ENCODE peak calls at places on chromosome 1, in nine cellular contexts. One of them, this sample, is unnamed.

GRCh38 chr1:213055087-213055591 is 4.1 kb downstream of the RPS6KC1 start:
- DNase-seq in anterior cingulate cortex: no peak
- DNase-seq in GM19239: no peak
- DNase-seq in HFFc6: no peak
- DNase-seq in hippocampal formation: no peak
- DNase-seq in NCI-H1092: no peak
- DNase-seq in tibial artery: no peak
- DNase-seq in brain microvascular endothelial cell: no peak
- DNase-seq in pancreas: no peak
- DNase-seq in this sample: peak; percentile 71

GRCh38 chr1:180380259-180381183 is 121.9 kb downstream of the ACBD6 start:
- DNase-seq in brain microvascular endothelial cell: no peak
- DNase-seq in pancreas: no peak
- DNase-seq in NCI-H1092: no peak
- DNase-seq in anterior cingulate cortex: no peak
- DNase-seq in hippocampal formation: no peak
- DNase-seq in tibial artery: no peak
- DNase-seq in GM19239: no peak
- DNase-seq in HFFc6: no peak
- DNase-seq in this sample: no peak

GRCh38 chr1:20994176-20994575 is 182.5 kb downstream of the EIF4G3 start:
- DNase-seq in pancreas: no peak
- DNase-seq in HFFc6: no peak
- DNase-seq in tibial artery: no peak
- DNase-seq in anterior cingulate cortex: no peak
- DNase-seq in brain microvascular endothelial cell: no peak
- DNase-seq in GM19239: no peak
- DNase-seq in hippocampal formation: no peak
- DNase-seq in NCI-H1092: no peak
- DNase-seq in this sample: no peak

GRCh38 chr1:51615780-51616291 is 1.1 kb upstream of the OSBPL9 start:
- DNase-seq in HFFc6: no peak
- DNase-seq in pancreas: no peak
- DNase-seq in hippocampal formation: no peak
- DNase-seq in tibial artery: no peak
- DNase-seq in NCI-H1092: no peak
- DNase-seq in brain microvascular endothelial cell: no peak
- DNase-seq in GM19239: no peak
- DNase-seq in anterior cingulate cortex: no peak
- DNase-seq in this sample: no peak

GRCh38 chr1:40014812-40015594 is 25.5 kb upstream of the CAP1 start:
- DNase-seq in NCI-H1092: no peak
- DNase-seq in pancreas: no peak
- DNase-seq in brain microvascular endothelial cell: peak; percentile 89
- DNase-seq in hippocampal formation: no peak
- DNase-seq in tibial artery: no peak
- DNase-seq in anterior cingulate cortex: no peak
- DNase-seq in HFFc6: peak; percentile 91
- DNase-seq in GM19239: no peak
- DNase-seq in this sample: no peak

GRCh38 chr1:206463137-206463536 is 7.1 kb upstream of the IKBKE start:
- DNase-seq in brain microvascular endothelial cell: no peak
- DNase-seq in pancreas: no peak
- DNase-seq in hippocampal formation: no peak
- DNase-seq in anterior cingulate cortex: no peak
- DNase-seq in NCI-H1092: no peak
- DNase-seq in HFFc6: no peak
- DNase-seq in tibial artery: no peak
- DNase-seq in GM19239: no peak
- DNase-seq in this sample: no peak

GRCh38 chr1:242401937-242402336 is 122.6 kb downstream of the PLD5 start:
- DNase-seq in HFFc6: no peak
- DNase-seq in NCI-H1092: no peak
- DNase-seq in GM19239: no peak
- DNase-seq in brain microvascular endothelial cell: no peak
- DNase-seq in tibial artery: no peak
- DNase-seq in hippocampal formation: no peak
- DNase-seq in pancreas: no peak
- DNase-seq in anterior cingulate cortex: no peak
- DNase-seq in this sample: no peak

GRCh38 chr1:221040716-221041275 is 161.6 kb downstream of the HLX start:
- DNase-seq in anterior cingulate cortex: no peak
- DNase-seq in GM19239: no peak
- DNase-seq in tibial artery: no peak
- DNase-seq in pancreas: no peak
- DNase-seq in hippocampal formation: no peak
- DNase-seq in HFFc6: no peak
- DNase-seq in brain microvascular endothelial cell: no peak
- DNase-seq in NCI-H1092: no peak
- DNase-seq in this sample: no peak

GRCh38 chr1:149978547-149979023 is 31.9 kb downstream of the OTUD7B start:
- DNase-seq in tibial artery: no peak
- DNase-seq in hippocampal formation: no peak
- DNase-seq in anterior cingulate cortex: no peak
- DNase-seq in pancreas: peak; percentile 14
- DNase-seq in GM19239: no peak
- DNase-seq in brain microvascular endothelial cell: peak; percentile 14
- DNase-seq in NCI-H1092: no peak
- DNase-seq in HFFc6: no peak
- DNase-seq in this sample: no peak

GRCh38 chr1:109425902-109426277 is 358 bp downstream of the PSMA5 start:
- DNase-seq in GM19239: no peak
- DNase-seq in HFFc6: peak; percentile 41
- DNase-seq in tibial artery: no peak
- DNase-seq in NCI-H1092: no peak
- DNase-seq in anterior cingulate cortex: no peak
- DNase-seq in brain microvascular endothelial cell: peak; percentile 38
- DNase-seq in pancreas: no peak
- DNase-seq in hippocampal formation: no peak
- DNase-seq in this sample: peak; percentile 89

GRCh38 chr1:117120774-117121588 is 568 bp downstream of the TRIM45 start:
- DNase-seq in NCI-H1092: no peak
- DNase-seq in brain microvascular endothelial cell: no peak
- DNase-seq in HFFc6: peak; percentile 34
- DNase-seq in GM19239: no peak
- DNase-seq in hippocampal formation: no peak
- DNase-seq in pancreas: no peak
- DNase-seq in tibial artery: no peak
- DNase-seq in anterior cingulate cortex: no peak
- DNase-seq in this sample: no peak

GRCh38 chr1:98278055-98278454 is 357.2 kb upstream of the DPYD start:
- DNase-seq in GM19239: no peak
- DNase-seq in NCI-H1092: no peak
- DNase-seq in tibial artery: no peak
- DNase-seq in anterior cingulate cortex: no peak
- DNase-seq in hippocampal formation: no peak
- DNase-seq in brain microvascular endothelial cell: no peak
- DNase-seq in HFFc6: no peak
- DNase-seq in pancreas: no peak
- DNase-seq in this sample: no peak

GRCh38 chr1:45244660-45245059 is 38.3 kb upstream of the ZSWIM5 start:
- DNase-seq in hippocampal formation: no peak
- DNase-seq in anterior cingulate cortex: no peak
- DNase-seq in NCI-H1092: no peak
- DNase-seq in tibial artery: no peak
- DNase-seq in GM19239: no peak
- DNase-seq in pancreas: no peak
- DNase-seq in brain microvascular endothelial cell: no peak
- DNase-seq in HFFc6: no peak
- DNase-seq in this sample: no peak

GRCh38 chr1:903721-904270 is 19.9 kb upstream of the SAMD11 start:
- DNase-seq in GM19239: no peak
- DNase-seq in anterior cingulate cortex: no peak
- DNase-seq in pancreas: no peak
- DNase-seq in HFFc6: no peak
- DNase-seq in NCI-H1092: no peak
- DNase-seq in brain microvascular endothelial cell: no peak
- DNase-seq in hippocampal formation: no peak
- DNase-seq in tibial artery: peak; percentile 68
- DNase-seq in this sample: no peak

GRCh38 chr1:159786966-159787365 is 6.2 kb downstream of the DUSP23 start:
- DNase-seq in HFFc6: peak; percentile 45
- DNase-seq in tibial artery: no peak
- DNase-seq in hippocampal formation: no peak
- DNase-seq in anterior cingulate cortex: no peak
- DNase-seq in NCI-H1092: no peak
- DNase-seq in pancreas: no peak
- DNase-seq in brain microvascular endothelial cell: no peak
- DNase-seq in GM19239: no peak
- DNase-seq in this sample: no peak

GRCh38 chr1:47210666-47211065 is 20.8 kb upstream of the PDZK1IP1 start:
- DNase-seq in brain microvascular endothelial cell: no peak
- DNase-seq in hippocampal formation: no peak
- DNase-seq in NCI-H1092: no peak
- DNase-seq in HFFc6: no peak
- DNase-seq in anterior cingulate cortex: no peak
- DNase-seq in tibial artery: no peak
- DNase-seq in pancreas: no peak
- DNase-seq in GM19239: no peak
- DNase-seq in this sample: no peak

GRCh38 chr1:38039386-38039933 is 7.1 kb downstream of the POU3F1 start:
- DNase-seq in hippocampal formation: no peak
- DNase-seq in HFFc6: no peak
- DNase-seq in tibial artery: no peak
- DNase-seq in brain microvascular endothelial cell: no peak
- DNase-seq in GM19239: no peak
- DNase-seq in NCI-H1092: no peak
- DNase-seq in pancreas: no peak
- DNase-seq in anterior cingulate cortex: no peak
- DNase-seq in this sample: no peak

GRCh38 chr1:8297245-8297644 is 20.7 kb upstream of the SLC45A1 start:
- DNase-seq in tibial artery: no peak
- DNase-seq in NCI-H1092: no peak
- DNase-seq in anterior cingulate cortex: no peak
- DNase-seq in brain microvascular endothelial cell: no peak
- DNase-seq in pancreas: no peak
- DNase-seq in hippocampal formation: no peak
- DNase-seq in HFFc6: no peak
- DNase-seq in GM19239: no peak
- DNase-seq in this sample: no peak